ENCODE peak calls at places on chromosomes 7 and 10, in six cellular contexts. One of them, this sample, is unnamed.

GRCh38 chr7:158633055-158633956 is 45.7 kb upstream of the PTPRN2 start:
- DNase-seq in thoracic aorta: no peak
- DNase-seq in HCT116: no peak
- DNase-seq in uterus: no peak
- DNase-seq in endothelial cell: no peak
- DNase-seq in psoas muscle: no peak
- DNase-seq in this sample: no peak

GRCh38 chr7:138001529-138002095 is at the start of gene CREB3L2:
- DNase-seq in endothelial cell: peak
- DNase-seq in uterus: no peak
- DNase-seq in psoas muscle: peak
- DNase-seq in HCT116: no peak
- DNase-seq in thoracic aorta: no peak
- DNase-seq in this sample: peak

GRCh38 chr10:90857635-90858488 is at the start of gene HTR7:
- DNase-seq in HCT116: no peak
- DNase-seq in endothelial cell: peak
- DNase-seq in uterus: peak
- DNase-seq in psoas muscle: peak
- DNase-seq in thoracic aorta: no peak
- DNase-seq in this sample: peak

GRCh38 chr10:67606572-67606971 is 89.4 kb downstream of the CTNNA3 start:
- DNase-seq in endothelial cell: no peak
- DNase-seq in thoracic aorta: no peak
- DNase-seq in uterus: no peak
- DNase-seq in HCT116: no peak
- DNase-seq in psoas muscle: no peak
- DNase-seq in this sample: no peak

GRCh38 chr7:74069790-74070618 is 13.6 kb upstream of the LIMK1 start:
- DNase-seq in psoas muscle: no peak
- DNase-seq in uterus: no peak
- DNase-seq in HCT116: no peak
- DNase-seq in endothelial cell: no peak
- DNase-seq in thoracic aorta: no peak
- DNase-seq in this sample: peak

GRCh38 chr7:2929321-2930201 is 85.5 kb upstream of the GNA12 start:
- DNase-seq in psoas muscle: no peak
- DNase-seq in endothelial cell: no peak
- DNase-seq in HCT116: no peak
- DNase-seq in thoracic aorta: no peak
- DNase-seq in uterus: no peak
- DNase-seq in this sample: peak

GRCh38 chr10:102988404-102989314 is 70.6 kb downstream of the CNNM2 start:
- DNase-seq in thoracic aorta: no peak
- DNase-seq in HCT116: no peak
- DNase-seq in endothelial cell: peak
- DNase-seq in uterus: no peak
- DNase-seq in psoas muscle: no peak
- DNase-seq in this sample: no peak

GRCh38 chr10:70656489-70656888 is 15.8 kb upstream of the ADAMTS14 start:
- DNase-seq in thoracic aorta: no peak
- DNase-seq in uterus: no peak
- DNase-seq in psoas muscle: peak
- DNase-seq in HCT116: no peak
- DNase-seq in endothelial cell: no peak
- DNase-seq in this sample: peak

GRCh38 chr10:57986422-57986821 is 281.3 kb downstream of the IPMK start:
- DNase-seq in HCT116: no peak
- DNase-seq in uterus: no peak
- DNase-seq in thoracic aorta: no peak
- DNase-seq in psoas muscle: no peak
- DNase-seq in endothelial cell: no peak
- DNase-seq in this sample: no peak

GRCh38 chr7:131238260-131238940 is 89.3 kb upstream of the MKLN1 start:
- DNase-seq in psoas muscle: no peak
- DNase-seq in uterus: no peak
- DNase-seq in endothelial cell: no peak
- DNase-seq in thoracic aorta: no peak
- DNase-seq in HCT116: no peak
- DNase-seq in this sample: no peak

GRCh38 chr10:47331491-47331890 is 9.2 kb downstream of the GDF2 start:
- DNase-seq in thoracic aorta: no peak
- DNase-seq in psoas muscle: no peak
- DNase-seq in endothelial cell: no peak
- DNase-seq in HCT116: no peak
- DNase-seq in uterus: no peak
- DNase-seq in this sample: peak

GRCh38 chr7:121960678-121961461 is 87.9 kb downstream of the PTPRZ1 start:
- DNase-seq in uterus: no peak
- DNase-seq in HCT116: peak
- DNase-seq in psoas muscle: no peak
- DNase-seq in thoracic aorta: no peak
- DNase-seq in endothelial cell: no peak
- DNase-seq in this sample: no peak

GRCh38 chr7:140540142-140540777 is 61.0 kb upstream of the MKRN1 start:
- DNase-seq in thoracic aorta: no peak
- DNase-seq in endothelial cell: no peak
- DNase-seq in uterus: no peak
- DNase-seq in HCT116: no peak
- DNase-seq in psoas muscle: no peak
- DNase-seq in this sample: peak

GRCh38 chr7:51011710-51012350 is 229.1 kb upstream of the GRB10 start:
- DNase-seq in psoas muscle: no peak
- DNase-seq in uterus: no peak
- DNase-seq in HCT116: no peak
- DNase-seq in thoracic aorta: no peak
- DNase-seq in endothelial cell: no peak
- DNase-seq in this sample: peak

GRCh38 chr7:130356121-130356759 is 11.6 kb downstream of the CPA5 start:
- DNase-seq in psoas muscle: peak
- DNase-seq in endothelial cell: peak
- DNase-seq in uterus: peak
- DNase-seq in HCT116: peak
- DNase-seq in thoracic aorta: no peak
- DNase-seq in this sample: no peak

GRCh38 chr10:62830577-62831122 is 14.5 kb upstream of the EGR2 start:
- DNase-seq in thoracic aorta: no peak
- DNase-seq in uterus: no peak
- DNase-seq in psoas muscle: no peak
- DNase-seq in endothelial cell: no peak
- DNase-seq in HCT116: no peak
- DNase-seq in this sample: no peak

GRCh38 chr10:57694956-57695605 is 572.6 kb downstream of the IPMK start:
- DNase-seq in HCT116: no peak
- DNase-seq in psoas muscle: no peak
- DNase-seq in uterus: no peak
- DNase-seq in endothelial cell: no peak
- DNase-seq in thoracic aorta: no peak
- DNase-seq in this sample: no peak

GRCh38 chr7:108017776-108018151 is 14.8 kb upstream of the LAMB1 start:
- DNase-seq in thoracic aorta: no peak
- DNase-seq in endothelial cell: no peak
- DNase-seq in HCT116: no peak
- DNase-seq in psoas muscle: no peak
- DNase-seq in uterus: no peak
- DNase-seq in this sample: no peak

GRCh38 chr10:90862908-90863514 is 5.2 kb upstream of the HTR7 start:
- DNase-seq in HCT116: no peak
- DNase-seq in uterus: no peak
- DNase-seq in psoas muscle: no peak
- DNase-seq in thoracic aorta: no peak
- DNase-seq in endothelial cell: peak
- DNase-seq in this sample: no peak

GRCh38 chr7:4631664-4632171 is 50.4 kb upstream of the FOXK1 start:
- DNase-seq in endothelial cell: peak
- DNase-seq in psoas muscle: peak
- DNase-seq in uterus: peak
- DNase-seq in HCT116: peak
- DNase-seq in thoracic aorta: peak
- DNase-seq in this sample: peak

GRCh38 chr10:62818426-62819011 is 2.4 kb upstream of the EGR2 start:
- DNase-seq in HCT116: no peak
- DNase-seq in endothelial cell: peak
- DNase-seq in psoas muscle: peak
- DNase-seq in thoracic aorta: no peak
- DNase-seq in uterus: no peak
- DNase-seq in this sample: peak

GRCh38 chr7:38229386-38229785 is 44.0 kb downstream of the TARP start:
- DNase-seq in HCT116: no peak
- DNase-seq in psoas muscle: no peak
- DNase-seq in uterus: no peak
- DNase-seq in endothelial cell: no peak
- DNase-seq in thoracic aorta: no peak
- DNase-seq in this sample: no peak

GRCh38 chr10:129541748-129542487 is 74.9 kb downstream of the MGMT start:
- DNase-seq in uterus: no peak
- DNase-seq in thoracic aorta: no peak
- DNase-seq in HCT116: no peak
- DNase-seq in psoas muscle: no peak
- DNase-seq in endothelial cell: no peak
- DNase-seq in this sample: no peak

GRCh38 chr10:4174197-4174596 is 389.2 kb upstream of the KLF6 start:
- DNase-seq in HCT116: no peak
- DNase-seq in uterus: no peak
- DNase-seq in psoas muscle: no peak
- DNase-seq in endothelial cell: no peak
- DNase-seq in thoracic aorta: no peak
- DNase-seq in this sample: no peak
- TF ChIP-seq CTCF in HCT116: peak
- TF ChIP-seq CTCF in uterus: no peak
- TF ChIP-seq CTCF in psoas muscle: no peak
- TF ChIP-seq CTCF in endothelial cell: no peak
- TF ChIP-seq CTCF in thoracic aorta: no peak
- TF ChIP-seq CTCF in this sample: no peak

DNA sequence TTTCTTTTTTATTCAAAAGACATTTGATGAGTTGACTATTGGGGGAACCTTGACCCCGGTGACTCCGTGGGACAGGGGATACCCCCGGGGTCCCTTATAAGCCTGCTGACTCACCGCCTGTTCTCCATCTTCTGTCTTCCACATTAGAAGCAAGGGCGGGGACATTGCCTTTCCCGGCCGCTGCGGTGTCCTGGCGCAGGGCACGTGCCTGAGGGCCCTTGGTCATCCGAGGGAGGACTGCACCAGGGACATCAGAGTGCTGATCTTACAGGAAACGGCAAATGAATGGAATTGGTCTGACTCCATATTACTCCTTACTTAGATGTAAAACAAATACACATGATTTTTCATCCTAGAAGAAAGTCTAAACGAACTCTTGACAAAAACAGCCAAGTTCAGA is 170.1 kb downstream of the CUX1 start:
- DNase-seq in endothelial cell: no peak
- DNase-seq in HCT116: no peak
- DNase-seq in thoracic aorta: no peak
- DNase-seq in uterus: no peak
- DNase-seq in psoas muscle: no peak
- DNase-seq in this sample: no peak
- TF ChIP-seq CTCF in endothelial cell: no peak
- TF ChIP-seq CTCF in HCT116: no peak
- TF ChIP-seq CTCF in thoracic aorta: no peak
- TF ChIP-seq CTCF in uterus: no peak
- TF ChIP-seq CTCF in psoas muscle: no peak
- TF ChIP-seq CTCF in this sample: no peak

GRCh38 chr10:20281579-20281978 is 465.3 kb downstream of the PLXDC2 start:
- DNase-seq in HCT116: no peak
- DNase-seq in uterus: no peak
- DNase-seq in endothelial cell: no peak
- DNase-seq in psoas muscle: no peak
- DNase-seq in thoracic aorta: no peak
- DNase-seq in this sample: no peak
- TF ChIP-seq CTCF in HCT116: no peak
- TF ChIP-seq CTCF in uterus: no peak
- TF ChIP-seq CTCF in endothelial cell: no peak
- TF ChIP-seq CTCF in psoas muscle: no peak
- TF ChIP-seq CTCF in thoracic aorta: no peak
- TF ChIP-seq CTCF in this sample: no peak

GRCh38 chr10:230758-231157 is 95.5 kb downstream of the ZMYND11 start:
- DNase-seq in endothelial cell: peak
- DNase-seq in psoas muscle: no peak
- DNase-seq in uterus: no peak
- DNase-seq in HCT116: peak
- DNase-seq in thoracic aorta: no peak
- DNase-seq in this sample: no peak
- TF ChIP-seq CTCF in endothelial cell: peak
- TF ChIP-seq CTCF in psoas muscle: peak
- TF ChIP-seq CTCF in uterus: no peak
- TF ChIP-seq CTCF in HCT116: peak
- TF ChIP-seq CTCF in thoracic aorta: no peak
- TF ChIP-seq CTCF in this sample: peak

DNA sequence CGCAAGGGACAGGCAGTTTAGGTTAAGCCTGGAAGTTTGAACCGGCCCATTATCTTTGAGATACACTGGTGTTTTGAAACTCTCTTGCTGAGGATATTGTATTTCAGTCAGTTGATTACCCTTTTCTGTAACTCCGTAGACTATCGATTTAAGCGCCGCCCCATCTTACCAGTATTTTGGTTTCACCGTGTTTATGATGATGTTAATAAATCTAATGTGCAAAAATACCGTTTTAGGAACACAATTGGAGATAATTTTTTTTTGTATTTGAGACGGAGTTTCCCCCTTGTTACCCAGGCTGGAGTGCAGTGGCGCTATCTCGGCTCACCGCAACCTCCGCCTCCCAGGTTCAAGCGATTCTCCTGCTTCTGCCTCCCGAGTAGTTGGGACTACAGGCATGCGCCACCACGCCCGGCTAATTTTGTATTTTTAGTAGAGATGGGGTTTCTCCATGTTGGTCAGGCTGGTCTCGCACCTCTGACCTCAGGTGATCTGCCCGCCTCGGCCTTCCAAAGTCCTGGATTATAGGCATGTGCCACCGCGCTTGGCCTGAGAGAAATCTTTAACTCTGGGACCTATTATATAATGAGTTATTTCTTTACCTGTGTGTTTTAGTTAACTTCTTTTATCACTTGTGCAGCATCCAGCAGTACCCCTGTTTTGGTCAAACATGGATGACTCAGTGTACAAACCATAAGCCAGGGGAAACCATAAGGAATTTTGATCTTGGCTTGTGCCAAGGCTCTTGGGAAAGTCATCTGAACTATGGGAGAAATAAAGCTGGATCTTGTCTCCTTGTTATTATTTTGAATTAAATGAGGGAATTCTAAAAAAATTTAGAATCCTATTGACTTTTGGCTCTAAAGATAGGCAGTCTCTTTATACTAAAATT is 23.7 kb upstream of the ZRANB1 start:
- DNase-seq in uterus: no peak
- DNase-seq in endothelial cell: no peak
- DNase-seq in thoracic aorta: no peak
- DNase-seq in HCT116: no peak
- DNase-seq in psoas muscle: peak
- DNase-seq in this sample: no peak
- TF ChIP-seq CTCF in uterus: no peak
- TF ChIP-seq CTCF in endothelial cell: no peak
- TF ChIP-seq CTCF in thoracic aorta: no peak
- TF ChIP-seq CTCF in HCT116: no peak
- TF ChIP-seq CTCF in psoas muscle: no peak
- TF ChIP-seq CTCF in this sample: no peak